ENCODE peak calls at places on chromosomes 6 and 20, in five cellular contexts. M is mesenchymal stem cell, X is H1, Q is neuronal stem cell, A is H9. T is an unnamed sample.

GRCh38 chr6:9745966-9746365 is 668.9 kb downstream of the TFAP2A start:
- DNase-seq in M (no peak), X (no peak), Q (no peak), A (no peak), T (peak; percentile 53)

GRCh38 chr6:84825461-84825860 is 61.1 kb upstream of the TBX18 start:
- DNase-seq in M (peak; percentile 10), X (no peak), Q (no peak), A (no peak), T (no peak)

GRCh38 chr20:30286157-30286556 is 971.3 kb upstream of the DEFB115 start:
- DNase-seq in M (no peak), X (no peak), Q (no peak), A (no peak), T (no peak)

GRCh38 chr20:38423541-38423940 is 11.6 kb downstream of the SNHG17 start:
- DNase-seq in M (no peak), X (no peak), Q (no peak), A (no peak), T (no peak)

GRCh38 chr20:52889225-52889624 is 82.9 kb upstream of the TSHZ2 start:
- DNase-seq in M (peak; percentile 38), X (no peak), Q (no peak), A (no peak), T (peak; percentile 77)

GRCh38 chr20:58839474-58839874 is 11.2 kb downstream of the GNAS-AS1 start:
- DNase-seq in M (no peak), X (peak; percentile 71), Q (no peak), A (peak; percentile 76), T (peak; percentile 23)

GRCh38 chr6:816510-817084 is 123.7 kb upstream of the EXOC2 start:
- DNase-seq in M (no peak), X (no peak), Q (no peak), A (no peak), T (no peak)

GRCh38 chr6:12484519-12484918 is 194.4 kb downstream of the EDN1 start:
- DNase-seq in M (no peak), X (no peak), Q (no peak), A (no peak), T (no peak)

GRCh38 chr20:61988665-61989064 is 77.0 kb downstream of the TAF4 start:
- DNase-seq in M (no peak), X (no peak), Q (no peak), A (no peak), T (no peak)

GRCh38 chr6:126337323-126337722 is 2.6 kb upstream of the CENPW start:
- DNase-seq in M (peak; percentile 78), X (no peak), Q (no peak), A (no peak), T (peak; percentile 63)

GRCh38 chr6:132068766-132069165 is 117.6 kb upstream of the CCN2 start:
- DNase-seq in M (no peak), X (no peak), Q (no peak), A (no peak), T (no peak)

GRCh38 chr20:32536861-32537656 is 48.1 kb downstream of the NOL4L start:
- DNase-seq in M (no peak), X (no peak), Q (no peak), A (no peak), T (no peak)

GRCh38 chr6:166488081-166488685 is 98.3 kb downstream of the RAMACL start:
- DNase-seq in M (peak; percentile 16), X (no peak), Q (no peak), A (no peak), T (peak; percentile 7)

GRCh38 chr20:63056236-63057132 is 49.7 kb upstream of the BHLHE23 start:
- DNase-seq in M (peak; percentile 30), X (peak; percentile 93), Q (peak; percentile 69), A (peak; percentile 77), T (peak; percentile 54)

GRCh38 chr6:137999815-138000214 is 107.4 kb downstream of the PERP start:
- DNase-seq in M (no peak), X (no peak), Q (no peak), A (no peak), T (no peak)

GRCh38 chr6:165231581-165232276 is 77.7 kb downstream of the C6orf118 start:
- DNase-seq in M (peak; percentile 4), X (no peak), Q (no peak), A (no peak), T (peak; percentile 21)

GRCh38 chr6:43604174-43604573 is 24.9 kb downstream of the GTPBP2 start:
- DNase-seq in M (no peak), X (no peak), Q (no peak), A (no peak), T (no peak)

GRCh38 chr6:95544517-95545225 is 32.7 kb upstream of the MANEA start:
- DNase-seq in M (no peak), X (no peak), Q (no peak), A (no peak), T (no peak)

GRCh38 chr20:51536116-51537069 is 6.1 kb downstream of the NFATC2 start:
- DNase-seq in M (no peak), X (no peak), Q (no peak), A (no peak), T (no peak)

GRCh38 chr6:107690864-107691661 is 133.1 kb downstream of the SCML4 start:
- DNase-seq in M (peak; percentile 91), X (no peak), Q (no peak), A (no peak), T (no peak)

GRCh38 chr6:33702345-33702977 is 9.0 kb downstream of the UQCC2 start:
- DNase-seq in M (peak; percentile 81), X (no peak), Q (no peak), A (peak; percentile 54), T (peak; percentile 28)

GRCh38 chr6:12163149-12163548 is 127.0 kb upstream of the EDN1 start:
- DNase-seq in M (no peak), X (no peak), Q (no peak), A (no peak), T (no peak)

GRCh38 chr6:11618533-11618932 is 81.0 kb downstream of the TMEM170B start:
- DNase-seq in M (peak; percentile 45), X (no peak), Q (no peak), A (no peak), T (no peak)

GRCh38 chr6:38171997-38172738 is 352.6 kb downstream of the ZFAND3 start:
- DNase-seq in M (no peak), X (no peak), Q (no peak), A (no peak), T (no peak)

GRCh38 chr6:16182428-16182827 is 53.5 kb downstream of the MYLIP start:
- DNase-seq in M (no peak), X (no peak), Q (no peak), A (no peak), T (no peak)

GRCh38 chr6:16974387-16974673 is 127.5 kb upstream of the STMND1 start:
- DNase-seq in M (no peak), X (no peak), Q (no peak), A (no peak), T (no peak)

GRCh38 chr6:159830481-159831372 is 30.7 kb downstream of the PNLDC1 start:
- DNase-seq in M (no peak), X (no peak), Q (no peak), A (no peak), T (no peak)

GRCh38 chr20:588932-589672 is 21.0 kb downstream of the TCF15 start:
- DNase-seq in M (no peak), X (peak; percentile 54), Q (no peak), A (no peak), T (no peak)

GRCh38 chr6:125747589-125748533 is 1.6 kb upstream of the HEY2 start:
- DNase-seq in M (peak; percentile 59), X (peak; percentile 76), Q (peak; percentile 36), A (peak; percentile 61), T (peak; percentile 95)

GRCh38 chr6:93087606-93088005 is 331.8 kb downstream of the EPHA7 start:
- DNase-seq in M (no peak), X (no peak), Q (no peak), A (no peak), T (no peak)

DNA sequence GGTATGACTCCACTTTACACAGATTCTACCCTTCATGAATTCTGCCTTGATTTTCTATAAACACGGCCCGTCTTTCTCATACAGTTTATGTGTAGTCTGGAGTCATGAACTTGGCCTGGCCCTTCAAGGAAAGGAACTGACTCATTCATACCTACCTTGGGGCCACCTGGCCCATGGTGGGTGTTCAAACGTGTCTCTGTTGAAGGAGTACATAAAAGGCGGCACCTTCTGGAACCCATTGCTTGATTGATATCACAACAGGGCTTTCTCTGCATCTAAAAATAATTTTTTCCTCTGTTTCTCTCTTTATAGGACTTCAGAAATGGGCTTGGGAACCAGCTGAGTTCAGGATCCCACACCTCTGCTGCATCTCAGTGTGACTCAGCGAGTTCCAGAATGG is 363.0 kb upstream of the SOX4 start:
- DNase-seq in M (no peak), X (no peak), Q (no peak), A (no peak), T (no peak)
- H2BK12ac ChIP-seq in M (no peak overlapping the region), X (no peak overlapping the region), Q (no peak overlapping the region), A (no peak overlapping the region), T (no peak overlapping the region)

GRCh38 chr6:100617633-100618348 is 153.1 kb upstream of the SIM1 start:
- DNase-seq in M (peak; percentile 45), X (no peak), Q (no peak), A (no peak), T (peak; percentile 93)
- H2BK12ac ChIP-seq in M (no peak overlapping the region), X (no peak overlapping the region), Q (no peak overlapping the region), A (no peak overlapping the region), T (no peak overlapping the region)

DNA sequence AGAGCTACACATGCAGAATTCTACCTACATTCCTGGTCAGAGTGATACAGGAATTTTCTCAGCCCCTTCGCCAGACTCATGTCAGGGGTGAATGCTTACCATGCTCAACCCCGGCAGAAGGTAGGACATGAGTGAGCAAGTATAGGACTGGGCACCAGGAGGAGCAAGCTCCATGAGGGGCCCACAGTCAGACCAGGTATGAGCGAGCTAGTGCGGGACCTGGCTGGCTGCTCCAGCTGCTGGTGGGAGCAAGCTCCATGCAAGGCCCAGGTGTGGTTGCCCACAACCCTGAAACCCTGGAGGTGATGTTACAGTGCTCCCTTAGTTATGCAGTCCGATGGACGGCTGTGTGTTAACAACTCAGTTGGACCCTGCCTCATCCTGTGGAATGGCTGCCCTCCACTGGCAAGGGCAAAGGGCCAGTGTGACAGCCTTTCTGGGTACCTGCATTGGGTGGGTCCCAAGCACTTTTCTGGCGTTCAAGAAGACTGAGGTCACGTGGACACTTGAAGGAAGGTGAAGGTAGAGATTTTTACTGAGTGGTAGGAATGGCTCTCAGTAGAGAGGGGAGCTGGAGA is 503.5 kb upstream of the CITED2 start:
- DNase-seq in M (no peak), X (no peak), Q (no peak), A (no peak), T (peak; percentile 60)
- H2BK12ac ChIP-seq in M (peak overlapping the region; percentile 72), X (no peak overlapping the region), Q (no peak overlapping the region), A (no peak overlapping the region), T (peak overlapping the region; percentile 46)

GRCh38 chr6:169406794-169407193 is 153.1 kb upstream of the THBS2 start:
- DNase-seq in M (no peak), X (no peak), Q (no peak), A (no peak), T (no peak)
- H2BK12ac ChIP-seq in M (no peak overlapping the region), X (no peak overlapping the region), Q (no peak overlapping the region), A (no peak overlapping the region), T (no peak overlapping the region)

DNA sequence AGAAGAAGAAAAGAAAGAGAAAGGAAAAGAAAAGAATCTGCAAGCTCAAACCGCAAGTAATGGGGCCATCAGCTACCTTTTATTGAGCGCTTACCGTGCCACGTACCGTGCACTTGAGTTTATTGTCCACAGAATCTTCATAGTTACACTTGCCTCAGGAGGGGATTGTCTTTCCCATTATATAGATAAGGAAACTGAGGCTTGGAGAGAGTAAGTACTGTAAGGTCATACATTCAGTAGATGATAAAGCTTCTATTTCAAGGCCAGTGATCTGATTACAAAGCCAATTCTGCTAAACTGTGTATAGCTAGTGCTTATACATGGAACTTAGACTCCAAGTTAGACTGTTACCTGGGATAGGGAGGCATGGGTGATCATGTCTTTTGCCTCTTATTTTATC is 110.4 kb upstream of the IYD start:
- DNase-seq in M (no peak), X (no peak), Q (no peak), A (no peak), T (no peak)
- H2BK12ac ChIP-seq in M (no peak overlapping the region), X (no peak overlapping the region), Q (no peak overlapping the region), A (no peak overlapping the region), T (no peak overlapping the region)

T was measured in trophoblast cell.